ENCODE peak calls at places on chromosomes 3 and 15, in four cellular contexts. K is H1, Q is endothelial cell of umbilical vein, B is GM23338. T is an unnamed sample.

GRCh38 chr3:111541911-111542483 is at the start of gene CD96:
- DNase-seq in K (no peak), B (no peak), Q (no peak), T (no peak)

GRCh38 chr15:38050529-38050928 is 116.1 kb downstream of the TMCO5A start:
- DNase-seq in K (no peak), B (no peak), Q (peak; percentile 77), T (no peak)

GRCh38 chr15:58058068-58058467 is 7.4 kb downstream of the ALDH1A2 start:
- DNase-seq in B (no peak), K (no peak), Q (no peak), T (no peak)

GRCh38 chr3:53303549-53303948 is 43.8 kb downstream of the DCP1A start:
- DNase-seq in B (no peak), K (no peak), Q (no peak), T (no peak)

GRCh38 chr3:188821998-188822397 is 349.8 kb upstream of the TPRG1 start:
- DNase-seq in B (no peak), Q (no peak), K (no peak), T (no peak)

GRCh38 chr3:40267940-40268707 is 41.4 kb upstream of the EIF1B start:
- DNase-seq in K (no peak), Q (no peak), B (no peak), T (no peak)

GRCh38 chr15:74036271-74037170 is 42.0 kb downstream of the PML start:
- DNase-seq in Q (peak; percentile 59), K (peak; percentile 84), B (peak; percentile 93), T (no peak)

GRCh38 chr15:67038721-67039120 is 26.7 kb upstream of the SMAD3 start:
- DNase-seq in B (no peak), K (no peak), Q (no peak), T (no peak)

GRCh38 chr3:73270839-73271483 is 209.5 kb downstream of the EBLN2 start:
- DNase-seq in B (no peak), Q (no peak), K (no peak), T (no peak)

GRCh38 chr3:23017800-23018199 is 185.3 kb upstream of the UBE2E2 start:
- DNase-seq in K (no peak), Q (no peak), B (no peak), T (no peak)

GRCh38 chr3:147415337-147415736 is 6.2 kb downstream of the ZIC1 start:
- DNase-seq in Q (no peak), K (peak; percentile 49), B (peak; percentile 58), T (no peak)

GRCh38 chr3:72100062-72100511 is 315.1 kb upstream of the PROK2 start:
- DNase-seq in Q (no peak), B (peak; percentile 60), K (peak; percentile 58), T (no peak)
- TF ChIP-seq EZH2 in Q (no peak), B (no peak), K (no peak), T (no peak)

GRCh38 chr3:14906355-14906960 is 40.9 kb upstream of the NR2C2 start:
- DNase-seq in Q (no peak), B (no peak), K (no peak), T (no peak)
- H3K27ac ChIP-seq in Q (no peak overlapping the region), B (no peak overlapping the region), K (no peak overlapping the region), T (no peak overlapping the region)

GRCh38 chr15:41971893-41972340 is 440 bp downstream of the EHD4 start:
- DNase-seq in B (peak; percentile 57), Q (peak; percentile 26), K (peak; percentile 75), T (no peak)
- TF ChIP-seq POLR2AphosphoS5 in B (no peak), Q (no peak), K (no peak), T (no peak)

DNA sequence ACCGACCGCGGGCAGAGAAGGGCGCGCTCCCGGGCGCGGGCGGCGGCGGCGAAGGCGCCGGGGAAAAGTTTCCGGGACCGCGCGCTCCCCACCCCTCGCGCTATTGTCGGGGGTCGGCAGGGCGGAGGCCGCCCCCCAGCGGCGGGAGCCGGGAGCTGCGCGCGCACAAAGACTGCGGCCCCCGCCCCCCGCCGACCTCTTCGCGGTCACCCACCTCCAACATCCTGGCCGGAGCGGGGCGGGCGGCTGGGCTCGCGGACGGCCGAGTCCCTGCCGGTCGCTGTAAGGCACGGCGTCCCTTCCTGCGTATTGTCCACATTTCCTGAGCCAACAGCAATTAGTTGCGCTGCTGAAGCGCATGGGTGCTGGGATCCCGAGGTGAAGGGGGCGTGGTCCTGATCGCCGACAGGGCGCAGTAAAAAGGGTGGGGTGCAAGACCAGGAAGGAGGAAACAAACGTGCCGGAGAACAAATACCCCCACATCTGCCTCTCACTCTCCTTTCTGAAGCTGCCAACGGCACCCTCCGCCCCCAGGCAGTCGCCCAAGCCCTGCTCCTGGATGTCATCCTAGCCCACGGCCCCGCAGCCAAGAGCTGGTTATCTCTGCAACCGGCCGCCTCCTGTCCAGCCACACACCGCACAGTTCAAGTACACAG is at the start of gene TMEM44:
- DNase-seq in B (peak; percentile 88), K (peak; percentile 88), Q (peak; percentile 89), T (no peak)
- TF ChIP-seq EZH2 in B (no peak), K (no peak), Q (no peak), T (no peak)

GRCh38 chr3:108255131-108255530 is 32.9 kb upstream of the IFT57 start:
- DNase-seq in Q (no peak), K (no peak), B (no peak), T (no peak)
- H3K27ac ChIP-seq in Q (no peak overlapping the region), K (no peak overlapping the region), B (no peak overlapping the region), T (no peak overlapping the region)

GRCh38 chr3:159534496-159534895 is 454.1 kb upstream of the IL12A start:
- DNase-seq in Q (no peak), K (no peak), B (no peak), T (no peak)

GRCh38 chr3:159532577-159532976 is 456.1 kb upstream of the IL12A start:
- DNase-seq in K (no peak), B (no peak), Q (no peak), T (no peak)

GRCh38 chr3:159536876-159537275 is 451.8 kb upstream of the IL12A start:
- DNase-seq in Q (no peak), B (no peak), K (no peak), T (no peak)

DNA sequence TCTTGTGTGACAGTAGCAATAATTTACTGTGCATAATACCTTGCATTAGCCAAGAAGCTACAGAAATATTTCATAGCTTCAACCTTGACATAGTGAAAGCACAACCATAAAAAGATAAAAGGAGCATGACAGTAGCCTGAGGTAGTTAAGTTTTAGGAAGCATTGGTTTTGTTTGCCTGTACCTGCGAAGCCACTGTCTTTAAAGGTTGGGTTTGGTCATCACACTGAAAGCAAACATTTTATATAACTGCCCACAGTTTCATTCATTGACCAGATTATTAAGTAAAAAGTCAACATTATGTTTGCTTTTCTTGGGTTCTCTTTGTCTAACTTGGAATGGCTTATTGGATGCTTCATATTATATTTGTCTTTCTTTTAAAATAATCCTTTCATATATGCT is 450.1 kb upstream of the IL12A start:
- DNase-seq in K (no peak), B (no peak), Q (no peak), T (no peak)
- TF ChIP-seq POLR2AphosphoS5 in K (no peak), B (no peak), Q (no peak), T (no peak)

DNA sequence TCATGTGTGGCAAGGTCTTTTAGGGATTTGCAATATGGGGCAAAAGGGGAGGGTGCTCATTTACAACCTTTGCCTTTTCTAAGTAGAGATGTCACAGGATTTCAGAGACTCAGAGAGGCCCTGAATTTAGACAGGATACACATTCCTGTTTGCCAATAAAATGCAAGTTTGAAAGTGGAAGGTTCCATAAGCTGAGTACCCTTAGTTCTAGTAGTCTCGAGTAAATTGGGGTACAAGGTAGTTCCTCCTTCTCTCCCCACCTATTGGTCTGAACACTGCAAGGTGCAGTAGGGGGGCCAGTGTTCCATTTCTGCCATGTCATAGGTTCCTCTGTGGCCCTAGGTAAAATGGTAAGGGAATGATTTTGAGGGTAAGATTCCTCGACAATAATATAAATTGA is 5.8 kb downstream of the SOX2 start:
- DNase-seq in K (no peak), B (no peak), Q (no peak), T (no peak)
- TF ChIP-seq EZH2 in K (no peak), B (no peak), Q (no peak), T (no peak)

GRCh38 chr3:148997623-148998022 is 6.3 kb downstream of the GYG1 start:
- DNase-seq in K (no peak), Q (no peak), B (no peak), T (no peak)
- H3K27ac ChIP-seq in K (no peak overlapping the region), Q (no peak overlapping the region), B (no peak overlapping the region), T (no peak overlapping the region)